ENCODE peak calls at places on chromosomes 4 and X, in five cellular contexts. Y is CD4-positive, alpha-beta T cell; F is AG09309; P is astrocyte of the spinal cord; Z is brain microvascular endothelial cell. K is an unnamed sample.

GRCh38 chr4:84803720-84804119 is 162.8 kb downstream of the WDFY3 start:
- DNase-seq in Z (no peak), F (no peak), P (peak; percentile 46), Y (no peak), K (no peak)

GRCh38 chr4:7926822-7927221 is 12.8 kb downstream of the AFAP1 start:
- DNase-seq in F (no peak), Y (no peak), Z (no peak), P (no peak), K (no peak)

GRCh38 chrX:12753366-12753765 is 37.8 kb upstream of the PRPS2 start:
- DNase-seq in P (no peak), Y (no peak), Z (no peak), F (no peak), K (no peak)

GRCh38 chrX:82589410-82589809 is 918.7 kb upstream of the POU3F4 start:
- DNase-seq in Z (peak; percentile 8), F (no peak), Y (no peak), P (peak; percentile 52), K (no peak)

GRCh38 chrX:40947276-40947675 is 138.0 kb upstream of the USP9X start:
- DNase-seq in P (peak; percentile 38), Y (no peak), F (no peak), Z (peak; percentile 35), K (no peak)

GRCh38 chr4:27360651-27361347 is 500.2 kb downstream of the STIM2 start:
- DNase-seq in F (peak; percentile 85), P (peak; percentile 91), Z (no peak), Y (no peak), K (no peak)

GRCh38 chr4:78061939-78062603 is 4.9 kb downstream of the FRAS1 start:
- DNase-seq in F (no peak), P (peak; percentile 4), Z (no peak), Y (no peak), K (no peak)

GRCh38 chrX:153801646-153802045 is 7.2 kb downstream of the SSR4 start:
- DNase-seq in F (no peak), Y (no peak), P (no peak), Z (no peak), K (no peak)

GRCh38 chrX:18026171-18026570 is 165.1 kb upstream of the RAI2 start:
- DNase-seq in Z (no peak), Y (no peak), F (no peak), P (no peak), K (no peak)

GRCh38 chr4:20368926-20369325 is 117.2 kb downstream of the SLIT2 start:
- DNase-seq in F (no peak), Y (no peak), Z (peak; percentile 6), P (peak; percentile 18), K (no peak)

GRCh38 chrX:151896734-151897474 is 15.8 kb upstream of the MAGEA4 start:
- DNase-seq in P (peak; percentile 81), Z (peak; percentile 14), Y (no peak), F (peak; percentile 24), K (no peak)

GRCh38 chr4:36256398-36256828 is 12.1 kb upstream of the ARAP2 start:
- DNase-seq in Y (no peak), P (no peak), Z (no peak), F (no peak), K (no peak)

GRCh38 chrX:63764946-63765345 is 20.1 kb downstream of the ARHGEF9 start:
- DNase-seq in P (peak; percentile 11), Z (peak; percentile 22), F (no peak), Y (no peak), K (no peak)

GRCh38 chrX:24242649-24243556 is 71.0 kb downstream of the SUPT20HL2 start:
- DNase-seq in Y (no peak), P (peak; percentile 79), Z (peak; percentile 58), F (peak; percentile 94), K (peak; percentile 46)

GRCh38 chr4:176011523-176011922 is 54.1 kb upstream of the WDR17 start:
- DNase-seq in F (no peak), Z (no peak), Y (no peak), P (peak; percentile 30), K (no peak)

GRCh38 chr4:151195801-151196200 is 81.2 kb upstream of the PRSS48 start:
- DNase-seq in F (peak; percentile 23), Z (peak; percentile 25), Y (no peak), P (peak; percentile 71), K (no peak)

GRCh38 chr4:53943345-53944085 is 120.9 kb downstream of the CHIC2 start:
- DNase-seq in F (peak; percentile 57), Z (peak; percentile 57), Y (no peak), P (peak; percentile 78), K (no peak)

GRCh38 chrX:48520455-48520854 is 1.2 kb upstream of the EBP start:
- DNase-seq in Y (no peak), Z (no peak), P (no peak), F (no peak), K (no peak)

GRCh38 chrX:46446727-46447378 is 98.4 kb downstream of the ZNF674 start:
- DNase-seq in Z (peak; percentile 60), F (peak; percentile 17), P (peak; percentile 64), Y (peak; percentile 74), K (peak; percentile 89)

GRCh38 chr4:117577686-117578085 is 456.6 kb upstream of the NDST3 start:
- DNase-seq in F (no peak), Z (no peak), P (peak; percentile 17), Y (no peak), K (no peak)

GRCh38 chr4:146105464-146105863 is 70.1 kb upstream of the LSM6 start:
- DNase-seq in Y (no peak), P (no peak), Z (no peak), F (no peak), K (peak; percentile 60)

GRCh38 chr4:37322122-37322521 is 77.6 kb downstream of the NWD2 start:
- DNase-seq in P (no peak), Y (no peak), F (no peak), Z (no peak), K (no peak)

GRCh38 chr4:13546855-13547562 is 2.7 kb upstream of the NKX3-2 start:
- DNase-seq in Z (no peak), F (no peak), Y (no peak), P (no peak), K (no peak)

GRCh38 chr4:78691333-78691732 is 84.8 kb upstream of the BMP2K start:
- DNase-seq in F (no peak), Z (peak; percentile 30), P (no peak), Y (no peak), K (no peak)

GRCh38 chr4:48141048-48141447 is 7.0 kb upstream of the TXK start:
- DNase-seq in Z (no peak), P (peak; percentile 63), Y (no peak), F (peak; percentile 18), K (no peak)

GRCh38 chrX:14506866-14507265 is 22.5 kb upstream of the GLRA2 start:
- DNase-seq in Z (no peak), F (no peak), P (no peak), Y (no peak), K (no peak)

GRCh38 chrX:41922125-41922521 is 1.2 kb downstream of the CASK start:
- DNase-seq in Y (no peak), P (peak; percentile 16), Z (peak; percentile 40), F (no peak), K (no peak)

GRCh38 chrX:15336023-15336413 is 695 bp upstream of the PIGA start:
- DNase-seq in P (peak; percentile 48), Y (no peak), Z (peak; percentile 59), F (peak; percentile 2), K (peak; percentile 70)

GRCh38 chr4:142331646-142332045 is 514.5 kb downstream of the INPP4B start:
- DNase-seq in Y (no peak), F (peak; percentile 63), P (peak; percentile 26), Z (no peak), K (no peak)

GRCh38 chr4:186684889-186685309 is 38.8 kb downstream of the FAT1 start:
- DNase-seq in Y (no peak), F (no peak), P (no peak), Z (no peak), K (no peak)

GRCh38 chr4:48379587-48380140 is 38.3 kb downstream of the SLAIN2 start:
- DNase-seq in F (no peak), Z (no peak), Y (no peak), P (no peak), K (no peak)

GRCh38 chr4:88908003-88908402 is 149.0 kb downstream of the FAM13A start:
- DNase-seq in Z (no peak), P (peak; percentile 7), Y (no peak), F (no peak), K (no peak)

GRCh38 chr4:88911246-88912212 is 145.5 kb downstream of the FAM13A start:
- DNase-seq in P (no peak), Z (no peak), F (no peak), Y (no peak), K (no peak)

GRCh38 chr4:88908521-88908920 is 148.5 kb downstream of the FAM13A start:
- DNase-seq in Y (no peak), Z (no peak), F (no peak), P (no peak), K (no peak)

DNA sequence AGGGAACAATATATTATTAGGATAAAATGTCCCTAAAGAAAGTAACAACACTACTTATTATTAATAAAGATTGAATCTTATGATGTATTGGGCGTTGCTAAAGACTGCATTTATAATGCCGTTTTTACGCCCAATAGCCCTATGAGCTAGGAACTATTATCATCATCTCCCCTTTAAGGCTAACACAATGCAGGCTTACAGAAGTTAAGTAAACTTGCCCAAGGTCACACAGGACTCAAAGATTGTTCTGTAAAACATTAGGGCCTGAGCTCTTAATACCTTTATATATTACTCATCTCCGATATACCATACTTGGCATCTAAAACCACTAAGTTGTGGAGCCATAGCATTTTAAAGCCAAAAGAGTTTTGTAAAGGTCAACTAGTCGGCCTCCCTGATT is 149.5 kb downstream of the FAM13A start:
- DNase-seq in F (no peak), P (no peak), Z (no peak), Y (no peak), K (no peak)
- TF ChIP-seq CTCF in F (no peak), P (no peak), Z (no peak), Y (no peak), K (no peak)

GRCh38 chrX:3451566-3451965 is 105.1 kb upstream of the MXRA5 start:
- DNase-seq in Y (no peak), Z (no peak), F (no peak), P (no peak), K (no peak)
- TF ChIP-seq CTCF in Y (no peak), Z (no peak), F (no peak), P (no peak), K (no peak)

DNA sequence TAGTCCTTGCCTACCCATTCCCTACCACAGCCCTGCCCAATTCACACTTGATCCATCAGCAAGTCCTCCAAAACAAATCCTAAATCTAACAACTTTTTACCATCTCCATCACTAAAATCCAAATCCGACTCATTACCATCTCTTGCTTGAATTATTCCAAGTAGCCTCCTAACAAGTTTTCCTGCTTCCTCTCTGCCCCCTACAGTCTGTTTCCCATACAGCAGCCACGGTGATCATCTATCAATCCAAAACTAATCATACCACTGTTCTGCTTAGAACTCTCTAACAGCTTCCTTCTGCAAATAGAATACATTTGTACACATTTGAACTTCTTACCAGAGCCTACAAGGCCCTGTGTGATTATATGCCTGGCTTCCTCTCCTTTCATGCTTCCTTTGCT is 133.0 kb downstream of the SHROOM4 start:
- DNase-seq in P (no peak), Y (no peak), F (no peak), Z (no peak), K (no peak)
- TF ChIP-seq CTCF in P (peak; percentile 31), Y (no peak), F (peak; percentile 36), Z (peak; percentile 58), K (no peak)

DNA sequence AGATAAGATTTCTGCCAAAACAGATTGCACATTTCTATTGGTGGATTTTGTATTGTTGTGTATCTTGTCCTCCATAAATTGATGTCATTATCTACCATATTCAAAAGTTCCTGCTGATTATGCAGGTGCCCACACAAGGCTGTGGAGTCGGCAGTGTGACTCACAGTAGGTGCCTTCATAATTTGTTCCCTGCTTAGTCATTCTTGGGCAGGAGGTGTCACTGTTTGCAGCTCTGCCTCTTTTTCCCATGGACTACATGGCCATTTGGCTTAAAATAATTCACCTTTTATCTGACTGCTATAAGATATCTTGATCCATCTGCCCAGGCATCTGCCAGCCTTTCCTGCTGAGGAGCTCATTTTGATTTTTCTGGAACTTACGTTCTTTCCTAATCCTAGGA is 33.6 kb upstream of the ENPEP start:
- DNase-seq in Z (no peak), F (no peak), P (no peak), Y (no peak), K (no peak)
- TF ChIP-seq CTCF in Z (peak; percentile 21), F (no peak), P (no peak), Y (no peak), K (no peak)